ENCODE peak calls at places on chromosomes 2 and 18, in eight cellular contexts. One of them, this sample, is unnamed.

GRCh38 chr18:68314403-68314802 is 400.5 kb downstream of the TMX3 start:
- DNase-seq in mammary epithelial cell: no peak
- DNase-seq in uterus: no peak
- DNase-seq in right lobe of liver: no peak
- DNase-seq in heart right ventricle: no peak
- DNase-seq in transverse colon: no peak
- DNase-seq in lower lobe of right lung: no peak
- DNase-seq in cardiac fibroblast: peak; percentile 13
- DNase-seq in this sample: peak; percentile 21

GRCh38 chr2:26438526-26438925 is 36.8 kb downstream of the DRC1 start:
- DNase-seq in mammary epithelial cell: no peak
- DNase-seq in uterus: no peak
- DNase-seq in right lobe of liver: peak; percentile 16
- DNase-seq in heart right ventricle: no peak
- DNase-seq in transverse colon: no peak
- DNase-seq in lower lobe of right lung: no peak
- DNase-seq in cardiac fibroblast: peak; percentile 68
- DNase-seq in this sample: peak; percentile 29

GRCh38 chr2:36663851-36664715 is 32.4 kb upstream of the VIT start:
- DNase-seq in mammary epithelial cell: peak; percentile 49
- DNase-seq in uterus: no peak
- DNase-seq in right lobe of liver: no peak
- DNase-seq in heart right ventricle: no peak
- DNase-seq in transverse colon: no peak
- DNase-seq in lower lobe of right lung: no peak
- DNase-seq in cardiac fibroblast: peak; percentile 90
- DNase-seq in this sample: peak; percentile 41

GRCh38 chr2:234846589-234847363 is 105.0 kb upstream of the SH3BP4 start:
- DNase-seq in mammary epithelial cell: no peak
- DNase-seq in uterus: no peak
- DNase-seq in right lobe of liver: peak; percentile 80
- DNase-seq in heart right ventricle: no peak
- DNase-seq in transverse colon: no peak
- DNase-seq in lower lobe of right lung: no peak
- DNase-seq in cardiac fibroblast: no peak
- DNase-seq in this sample: no peak

GRCh38 chr18:74184875-74185274 is 36.6 kb downstream of the TIMM21 start:
- DNase-seq in mammary epithelial cell: peak; percentile 72
- DNase-seq in uterus: no peak
- DNase-seq in right lobe of liver: no peak
- DNase-seq in heart right ventricle: no peak
- DNase-seq in transverse colon: no peak
- DNase-seq in lower lobe of right lung: no peak
- DNase-seq in cardiac fibroblast: no peak
- DNase-seq in this sample: no peak

GRCh38 chr2:16633632-16634430 is 31.8 kb downstream of the CYRIA start:
- DNase-seq in mammary epithelial cell: peak; percentile 78
- DNase-seq in uterus: no peak
- DNase-seq in right lobe of liver: no peak
- DNase-seq in heart right ventricle: no peak
- DNase-seq in transverse colon: no peak
- DNase-seq in lower lobe of right lung: no peak
- DNase-seq in cardiac fibroblast: peak; percentile 84
- DNase-seq in this sample: no peak

GRCh38 chr18:13725566-13726227 is 661 bp downstream of the FAM210A start:
- DNase-seq in mammary epithelial cell: peak; percentile 41
- DNase-seq in uterus: no peak
- DNase-seq in right lobe of liver: no peak
- DNase-seq in heart right ventricle: no peak
- DNase-seq in transverse colon: no peak
- DNase-seq in lower lobe of right lung: no peak
- DNase-seq in cardiac fibroblast: peak; percentile 14
- DNase-seq in this sample: no peak

GRCh38 chr2:168717790-168718502 is 84.5 kb upstream of the NOSTRIN start:
- DNase-seq in mammary epithelial cell: peak; percentile 73
- DNase-seq in uterus: no peak
- DNase-seq in right lobe of liver: no peak
- DNase-seq in heart right ventricle: no peak
- DNase-seq in transverse colon: no peak
- DNase-seq in lower lobe of right lung: no peak
- DNase-seq in cardiac fibroblast: no peak
- DNase-seq in this sample: no peak

GRCh38 chr2:29502452-29502851 is 387.2 kb downstream of the CLIP4 start:
- DNase-seq in mammary epithelial cell: no peak
- DNase-seq in uterus: no peak
- DNase-seq in right lobe of liver: no peak
- DNase-seq in heart right ventricle: no peak
- DNase-seq in transverse colon: no peak
- DNase-seq in lower lobe of right lung: no peak
- DNase-seq in cardiac fibroblast: peak; percentile 27
- DNase-seq in this sample: no peak

GRCh38 chr2:234978466-234979203 is 26.8 kb downstream of the SH3BP4 start:
- DNase-seq in mammary epithelial cell: peak; percentile 68
- DNase-seq in uterus: no peak
- DNase-seq in right lobe of liver: no peak
- DNase-seq in heart right ventricle: no peak
- DNase-seq in transverse colon: peak; percentile 54
- DNase-seq in lower lobe of right lung: no peak
- DNase-seq in cardiac fibroblast: peak; percentile 55
- DNase-seq in this sample: no peak

GRCh38 chr2:38037757-38038615 is 38.0 kb downstream of the CYP1B1 start:
- DNase-seq in mammary epithelial cell: peak; percentile 41
- DNase-seq in uterus: peak; percentile 56
- DNase-seq in right lobe of liver: no peak
- DNase-seq in heart right ventricle: peak; percentile 24
- DNase-seq in transverse colon: no peak
- DNase-seq in lower lobe of right lung: no peak
- DNase-seq in cardiac fibroblast: peak; percentile 70
- DNase-seq in this sample: peak; percentile 19

GRCh38 chr2:85525029-85525428 is 13.9 kb upstream of the MAT2A start:
- DNase-seq in mammary epithelial cell: no peak
- DNase-seq in uterus: no peak
- DNase-seq in right lobe of liver: no peak
- DNase-seq in heart right ventricle: no peak
- DNase-seq in transverse colon: no peak
- DNase-seq in lower lobe of right lung: no peak
- DNase-seq in cardiac fibroblast: no peak
- DNase-seq in this sample: no peak

GRCh38 chr2:64945973-64946736 is 43.0 kb upstream of the SLC1A4 start:
- DNase-seq in mammary epithelial cell: no peak
- DNase-seq in uterus: peak; percentile 23
- DNase-seq in right lobe of liver: no peak
- DNase-seq in heart right ventricle: peak; percentile 15
- DNase-seq in transverse colon: peak; percentile 74
- DNase-seq in lower lobe of right lung: peak; percentile 61
- DNase-seq in cardiac fibroblast: no peak
- DNase-seq in this sample: no peak

GRCh38 chr18:61616111-61616610 is 276.6 kb downstream of the RNF152 start:
- DNase-seq in mammary epithelial cell: no peak
- DNase-seq in uterus: no peak
- DNase-seq in right lobe of liver: no peak
- DNase-seq in heart right ventricle: no peak
- DNase-seq in transverse colon: no peak
- DNase-seq in lower lobe of right lung: no peak
- DNase-seq in cardiac fibroblast: no peak
- DNase-seq in this sample: no peak

GRCh38 chr2:64145119-64145518 is 899 bp upstream of the PELI1 start:
- DNase-seq in mammary epithelial cell: no peak
- DNase-seq in uterus: no peak
- DNase-seq in right lobe of liver: no peak
- DNase-seq in heart right ventricle: no peak
- DNase-seq in transverse colon: no peak
- DNase-seq in lower lobe of right lung: no peak
- DNase-seq in cardiac fibroblast: no peak
- DNase-seq in this sample: no peak

GRCh38 chr18:80137137-80137536 is 28.1 kb downstream of the ADNP2 start:
- DNase-seq in mammary epithelial cell: no peak
- DNase-seq in uterus: no peak
- DNase-seq in right lobe of liver: no peak
- DNase-seq in heart right ventricle: no peak
- DNase-seq in transverse colon: no peak
- DNase-seq in lower lobe of right lung: no peak
- DNase-seq in cardiac fibroblast: no peak
- DNase-seq in this sample: no peak

GRCh38 chr2:69639246-69639645 is 4.3 kb downstream of the AAK1 start:
- DNase-seq in mammary epithelial cell: no peak
- DNase-seq in uterus: no peak
- DNase-seq in right lobe of liver: no peak
- DNase-seq in heart right ventricle: no peak
- DNase-seq in transverse colon: no peak
- DNase-seq in lower lobe of right lung: no peak
- DNase-seq in cardiac fibroblast: no peak
- DNase-seq in this sample: no peak

GRCh38 chr2:1731963-1732768 is 12.1 kb downstream of the PXDN start:
- DNase-seq in mammary epithelial cell: no peak
- DNase-seq in uterus: peak; percentile 76
- DNase-seq in right lobe of liver: peak; percentile 33
- DNase-seq in heart right ventricle: peak; percentile 20
- DNase-seq in transverse colon: peak; percentile 17
- DNase-seq in lower lobe of right lung: no peak
- DNase-seq in cardiac fibroblast: peak; percentile 92
- DNase-seq in this sample: peak; percentile 97

GRCh38 chr18:44754567-44754966 is 73.9 kb downstream of the SETBP1 start:
- DNase-seq in mammary epithelial cell: no peak
- DNase-seq in uterus: no peak
- DNase-seq in right lobe of liver: no peak
- DNase-seq in heart right ventricle: no peak
- DNase-seq in transverse colon: no peak
- DNase-seq in lower lobe of right lung: no peak
- DNase-seq in cardiac fibroblast: no peak
- DNase-seq in this sample: no peak

GRCh38 chr2:238975408-238975807 is 127.5 kb downstream of the TWIST2 start:
- DNase-seq in mammary epithelial cell: no peak
- DNase-seq in uterus: no peak
- DNase-seq in right lobe of liver: no peak
- DNase-seq in heart right ventricle: no peak
- DNase-seq in transverse colon: no peak
- DNase-seq in lower lobe of right lung: no peak
- DNase-seq in cardiac fibroblast: no peak
- DNase-seq in this sample: no peak

GRCh38 chr2:25559148-25559547 is 114.2 kb downstream of the DTNB start:
- DNase-seq in mammary epithelial cell: no peak
- DNase-seq in uterus: no peak
- DNase-seq in right lobe of liver: no peak
- DNase-seq in heart right ventricle: no peak
- DNase-seq in transverse colon: no peak
- DNase-seq in lower lobe of right lung: no peak
- DNase-seq in cardiac fibroblast: no peak
- DNase-seq in this sample: no peak

DNA sequence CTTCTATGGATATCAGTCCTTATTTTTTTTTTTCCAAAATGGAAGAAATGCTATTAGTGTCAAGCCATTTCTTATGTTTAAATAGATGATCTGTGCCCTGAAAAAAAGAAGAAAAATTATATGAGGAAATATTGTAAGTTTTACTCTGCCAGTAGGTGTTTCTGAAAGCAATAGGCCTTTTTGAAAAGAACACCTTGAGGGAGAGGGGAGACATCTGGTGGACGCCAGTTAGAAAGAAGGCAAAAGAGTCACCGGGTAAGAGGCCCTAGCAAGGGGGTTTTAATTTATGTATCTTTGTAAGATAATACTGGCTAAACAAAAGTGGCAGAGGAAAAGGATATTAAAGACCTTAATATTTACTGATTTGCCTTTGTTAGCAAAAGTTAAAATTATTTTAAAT is 56.1 kb downstream of the DYNAP start:
- DNase-seq in mammary epithelial cell: peak; percentile 37
- DNase-seq in uterus: no peak
- DNase-seq in right lobe of liver: no peak
- DNase-seq in heart right ventricle: no peak
- DNase-seq in transverse colon: peak; percentile 22
- DNase-seq in lower lobe of right lung: no peak
- DNase-seq in cardiac fibroblast: peak; percentile 47
- DNase-seq in this sample: no peak
- TF ChIP-seq CTCF in mammary epithelial cell: peak; percentile 81
- TF ChIP-seq CTCF in uterus: no peak
- TF ChIP-seq CTCF in right lobe of liver: peak; percentile 66
- TF ChIP-seq CTCF in heart right ventricle: no peak
- TF ChIP-seq CTCF in transverse colon: peak; percentile 31
- TF ChIP-seq CTCF in lower lobe of right lung: peak; percentile 32
- TF ChIP-seq CTCF in cardiac fibroblast: peak; percentile 38
- TF ChIP-seq CTCF in this sample: peak; percentile 29

DNA sequence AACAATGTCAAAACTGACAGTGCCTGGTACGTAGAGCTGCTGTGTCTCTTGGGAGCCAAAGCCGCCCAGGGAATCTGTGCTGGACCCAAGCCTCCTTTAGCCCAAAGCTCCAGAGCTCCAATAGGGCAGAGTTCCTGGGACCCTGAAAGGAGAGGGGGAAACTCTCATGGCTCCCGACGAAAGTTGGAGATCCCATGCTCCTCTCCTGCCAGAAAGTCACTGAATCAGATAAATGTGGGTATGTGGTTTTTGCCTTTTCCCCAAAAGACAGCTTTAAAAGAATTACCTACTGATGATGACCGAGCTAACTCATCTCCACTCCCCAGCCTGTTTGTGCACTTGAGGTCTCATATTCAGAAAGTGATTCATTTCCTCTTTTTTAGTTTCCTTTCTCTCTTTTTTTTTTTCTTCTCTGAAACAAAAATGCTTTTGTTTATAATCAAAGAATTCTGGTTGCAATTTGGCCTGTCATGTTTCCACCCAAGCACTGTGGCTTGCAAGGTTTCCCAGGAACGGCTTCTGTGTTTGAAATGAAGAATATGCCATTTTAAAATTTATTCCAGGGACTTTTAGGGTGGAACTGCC is 14.1 kb upstream of the PMAIP1 start:
- DNase-seq in mammary epithelial cell: peak; percentile 92
- DNase-seq in uterus: no peak
- DNase-seq in right lobe of liver: no peak
- DNase-seq in heart right ventricle: no peak
- DNase-seq in transverse colon: no peak
- DNase-seq in lower lobe of right lung: no peak
- DNase-seq in cardiac fibroblast: peak; percentile 87
- DNase-seq in this sample: no peak
- H3K4me3 ChIP-seq in mammary epithelial cell: peak overlapping the region; percentile 31
- H3K4me3 ChIP-seq in uterus: no peak overlapping the region
- H3K4me3 ChIP-seq in right lobe of liver: no peak overlapping the region
- H3K4me3 ChIP-seq in heart right ventricle: no peak overlapping the region
- H3K4me3 ChIP-seq in transverse colon: no peak overlapping the region
- H3K4me3 ChIP-seq in lower lobe of right lung: no peak overlapping the region
- H3K4me3 ChIP-seq in cardiac fibroblast: peak overlapping the region; percentile 5
- H3K4me3 ChIP-seq in this sample: no peak overlapping the region

DNA sequence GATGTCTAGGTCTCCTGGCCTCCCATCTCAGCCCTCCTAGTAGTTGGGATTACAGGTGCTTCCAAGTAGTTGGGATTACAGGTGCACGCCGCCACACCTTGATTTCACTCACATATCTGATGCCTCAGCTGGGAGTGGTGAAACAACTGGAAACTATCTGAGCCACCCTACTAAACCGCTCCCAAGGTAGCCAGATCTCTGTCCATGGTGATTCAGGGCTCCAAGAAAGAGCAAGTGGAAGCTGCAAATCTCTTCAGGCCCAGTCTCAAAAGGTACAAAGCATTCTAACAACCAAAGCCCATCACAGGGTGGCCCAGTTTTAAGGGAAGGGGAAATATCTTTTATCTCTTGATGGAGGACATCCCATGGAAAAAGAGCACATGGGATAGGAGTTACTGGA is 19.0 kb downstream of the C1GALT1C1L start:
- DNase-seq in mammary epithelial cell: peak; percentile 6
- DNase-seq in uterus: no peak
- DNase-seq in right lobe of liver: no peak
- DNase-seq in heart right ventricle: no peak
- DNase-seq in transverse colon: no peak
- DNase-seq in lower lobe of right lung: no peak
- DNase-seq in cardiac fibroblast: no peak
- DNase-seq in this sample: no peak
- TF ChIP-seq CTCF in mammary epithelial cell: no peak
- TF ChIP-seq CTCF in uterus: no peak
- TF ChIP-seq CTCF in right lobe of liver: no peak
- TF ChIP-seq CTCF in heart right ventricle: no peak
- TF ChIP-seq CTCF in transverse colon: no peak
- TF ChIP-seq CTCF in lower lobe of right lung: no peak
- TF ChIP-seq CTCF in cardiac fibroblast: no peak
- TF ChIP-seq CTCF in this sample: no peak

GRCh38 chr2:33581857-33582256 is 17.2 kb downstream of the FAM98A start:
- DNase-seq in mammary epithelial cell: no peak
- DNase-seq in uterus: no peak
- DNase-seq in right lobe of liver: no peak
- DNase-seq in heart right ventricle: no peak
- DNase-seq in transverse colon: no peak
- DNase-seq in lower lobe of right lung: no peak
- DNase-seq in cardiac fibroblast: no peak
- DNase-seq in this sample: no peak
- H3K4me3 ChIP-seq in mammary epithelial cell: no peak overlapping the region
- H3K4me3 ChIP-seq in uterus: no peak overlapping the region
- H3K4me3 ChIP-seq in right lobe of liver: no peak overlapping the region
- H3K4me3 ChIP-seq in heart right ventricle: no peak overlapping the region
- H3K4me3 ChIP-seq in transverse colon: no peak overlapping the region
- H3K4me3 ChIP-seq in lower lobe of right lung: no peak overlapping the region
- H3K4me3 ChIP-seq in cardiac fibroblast: no peak overlapping the region
- H3K4me3 ChIP-seq in this sample: no peak overlapping the region